ENCODE peak calls at places on chromosomes 5 and 9, in four cellular contexts. One of them, this sample, is unnamed.

GRCh38 chr9:131476777-131477345 is 25.9 kb upstream of the POMT1 start:
- DNase-seq in upper lobe of left lung: no peak
- DNase-seq in ovary: no peak
- DNase-seq in left ventricle myocardium inferior: peak; percentile 73
- DNase-seq in this sample: no peak

GRCh38 chr5:111427762-111428161 is 84.6 kb downstream of the STARD4 start:
- DNase-seq in upper lobe of left lung: no peak
- DNase-seq in ovary: no peak
- DNase-seq in left ventricle myocardium inferior: no peak
- DNase-seq in this sample: no peak

GRCh38 chr5:73908440-73908839 is 282.4 kb downstream of the ARHGEF28 start:
- DNase-seq in upper lobe of left lung: no peak
- DNase-seq in ovary: no peak
- DNase-seq in left ventricle myocardium inferior: no peak
- DNase-seq in this sample: no peak

GRCh38 chr5:4533457-4534105 is 606.5 kb upstream of the ADAMTS16 start:
- DNase-seq in upper lobe of left lung: no peak
- DNase-seq in ovary: no peak
- DNase-seq in left ventricle myocardium inferior: no peak
- DNase-seq in this sample: no peak

GRCh38 chr5:59793000-59793399 is 100.5 kb downstream of the PDE4D start:
- DNase-seq in upper lobe of left lung: no peak
- DNase-seq in ovary: no peak
- DNase-seq in left ventricle myocardium inferior: peak; percentile 50
- DNase-seq in this sample: no peak

GRCh38 chr9:79858509-79858908 is 286.7 kb downstream of the TLE4 start:
- DNase-seq in upper lobe of left lung: no peak
- DNase-seq in ovary: no peak
- DNase-seq in left ventricle myocardium inferior: no peak
- DNase-seq in this sample: no peak

GRCh38 chr5:93162201-93162654 is 418.8 kb downstream of the NR2F1-AS1 start:
- DNase-seq in upper lobe of left lung: no peak
- DNase-seq in ovary: no peak
- DNase-seq in left ventricle myocardium inferior: no peak
- DNase-seq in this sample: no peak

GRCh38 chr9:114282926-114283325 is 40.0 kb upstream of the ORM1 start:
- DNase-seq in upper lobe of left lung: no peak
- DNase-seq in ovary: peak; percentile 14
- DNase-seq in left ventricle myocardium inferior: peak; percentile 1
- DNase-seq in this sample: no peak

GRCh38 chr9:97310023-97310422 is 2.6 kb downstream of the CCDC180 start:
- DNase-seq in upper lobe of left lung: no peak
- DNase-seq in ovary: no peak
- DNase-seq in left ventricle myocardium inferior: no peak
- DNase-seq in this sample: no peak

GRCh38 chr5:6812800-6813731 is 99.8 kb downstream of the TENT4A start:
- DNase-seq in upper lobe of left lung: peak; percentile 76
- DNase-seq in ovary: peak; percentile 81
- DNase-seq in left ventricle myocardium inferior: no peak
- DNase-seq in this sample: no peak

GRCh38 chr5:141182248-141182647 is at the start of gene PCDHB16:
- DNase-seq in upper lobe of left lung: no peak
- DNase-seq in ovary: peak; percentile 37
- DNase-seq in left ventricle myocardium inferior: no peak
- DNase-seq in this sample: no peak
- TF ChIP-seq CTCF in upper lobe of left lung: peak; percentile 35
- TF ChIP-seq CTCF in ovary: peak; percentile 28
- TF ChIP-seq CTCF in left ventricle myocardium inferior: peak; percentile 54
- TF ChIP-seq CTCF in this sample: no peak

GRCh38 chr9:137163805-137164204 is 6.0 kb downstream of the LRRC26 start:
- DNase-seq in upper lobe of left lung: no peak
- DNase-seq in ovary: no peak
- DNase-seq in left ventricle myocardium inferior: no peak
- DNase-seq in this sample: no peak

GRCh38 chr9:137162505-137163100 is 7.2 kb downstream of the LRRC26 start:
- DNase-seq in upper lobe of left lung: peak; percentile 38
- DNase-seq in ovary: no peak
- DNase-seq in left ventricle myocardium inferior: no peak
- DNase-seq in this sample: no peak

GRCh38 chr9:137161558-137162483 is 8.0 kb downstream of the LRRC26 start:
- DNase-seq in upper lobe of left lung: no peak
- DNase-seq in ovary: no peak
- DNase-seq in left ventricle myocardium inferior: no peak
- DNase-seq in this sample: no peak

GRCh38 chr9:137164370-137165249 is 5.2 kb downstream of the LRRC26 start:
- DNase-seq in upper lobe of left lung: no peak
- DNase-seq in ovary: no peak
- DNase-seq in left ventricle myocardium inferior: no peak
- DNase-seq in this sample: no peak

DNA sequence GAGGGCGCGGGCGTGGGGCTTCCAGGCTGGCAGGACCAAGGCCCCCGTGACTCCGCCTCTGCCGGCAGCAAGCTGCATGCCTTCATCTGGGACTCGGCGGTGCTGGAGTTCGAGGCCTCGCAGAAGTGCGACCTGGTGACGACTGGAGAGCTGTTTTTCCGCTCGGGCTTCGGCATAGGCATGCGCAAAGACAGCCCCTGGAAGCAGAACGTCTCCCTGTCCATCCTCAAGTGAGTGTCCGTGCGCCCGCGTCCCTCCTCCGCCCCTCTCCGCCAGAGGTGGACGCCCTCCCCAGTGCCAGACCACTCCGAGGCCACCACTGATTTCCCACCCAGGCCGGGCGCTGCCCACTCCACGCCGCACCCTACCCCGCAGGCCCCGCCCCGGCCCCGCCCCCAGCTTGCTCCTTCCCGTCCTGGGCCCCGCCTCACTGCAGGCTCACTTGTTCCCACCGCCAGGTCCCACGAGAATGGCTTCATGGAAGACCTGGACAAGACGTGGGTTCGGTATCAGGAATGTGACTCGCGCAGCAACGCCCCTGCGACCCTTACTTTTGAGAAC is 6.7 kb downstream of the LRRC26 start:
- DNase-seq in upper lobe of left lung: no peak
- DNase-seq in ovary: no peak
- DNase-seq in left ventricle myocardium inferior: no peak
- DNase-seq in this sample: no peak
- TF ChIP-seq CTCF in upper lobe of left lung: no peak
- TF ChIP-seq CTCF in ovary: no peak
- TF ChIP-seq CTCF in left ventricle myocardium inferior: no peak
- TF ChIP-seq CTCF in this sample: no peak

GRCh38 chr5:55507574-55507973 is 27.2 kb downstream of the PLPP1 start:
- DNase-seq in upper lobe of left lung: no peak
- DNase-seq in ovary: no peak
- DNase-seq in left ventricle myocardium inferior: no peak
- DNase-seq in this sample: no peak
- TF ChIP-seq CTCF in upper lobe of left lung: no peak
- TF ChIP-seq CTCF in ovary: no peak
- TF ChIP-seq CTCF in left ventricle myocardium inferior: no peak
- TF ChIP-seq CTCF in this sample: no peak

DNA sequence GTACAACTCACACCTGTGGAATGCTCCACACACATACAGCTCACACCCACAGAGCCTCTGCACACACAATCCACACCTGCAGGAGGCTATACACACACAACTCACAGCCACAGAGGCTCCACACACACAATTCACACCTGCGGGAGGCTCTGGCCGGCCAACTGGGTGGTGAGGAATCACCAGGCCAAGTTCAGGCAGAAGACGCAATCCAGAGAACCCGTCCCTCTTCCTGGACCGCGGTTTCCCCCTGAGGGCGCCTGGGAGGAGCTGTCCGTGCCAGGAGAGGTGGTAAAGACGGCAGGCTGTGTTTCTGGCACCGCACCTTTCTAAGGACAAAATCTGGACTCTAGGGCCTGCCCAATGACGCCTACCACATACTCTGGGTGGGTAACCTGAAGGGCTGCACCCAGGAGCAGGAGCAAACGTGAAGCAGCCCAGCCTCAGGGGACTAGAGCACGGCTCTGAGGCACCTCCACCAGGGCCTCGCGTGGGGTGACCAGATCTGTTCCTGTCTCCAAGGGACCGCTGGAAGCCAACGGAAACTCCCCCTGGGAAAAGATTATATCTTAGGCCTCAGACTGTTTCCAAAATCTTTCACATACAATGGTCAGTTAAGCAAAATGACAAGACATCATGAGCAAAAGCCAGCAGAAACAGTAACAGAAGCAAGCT is 17.0 kb downstream of the CAMSAP1 start:
- DNase-seq in upper lobe of left lung: no peak
- DNase-seq in ovary: no peak
- DNase-seq in left ventricle myocardium inferior: no peak
- DNase-seq in this sample: no peak
- TF ChIP-seq CTCF in upper lobe of left lung: no peak
- TF ChIP-seq CTCF in ovary: no peak
- TF ChIP-seq CTCF in left ventricle myocardium inferior: no peak
- TF ChIP-seq CTCF in this sample: no peak

GRCh38 chr5:78360674-78361225 is 333 bp downstream of the SCAMP1 start:
- DNase-seq in upper lobe of left lung: peak; percentile 65
- DNase-seq in ovary: peak; percentile 38
- DNase-seq in left ventricle myocardium inferior: peak; percentile 40
- DNase-seq in this sample: peak; percentile 55
- TF ChIP-seq CTCF in upper lobe of left lung: no peak
- TF ChIP-seq CTCF in ovary: no peak
- TF ChIP-seq CTCF in left ventricle myocardium inferior: no peak
- TF ChIP-seq CTCF in this sample: no peak

DNA sequence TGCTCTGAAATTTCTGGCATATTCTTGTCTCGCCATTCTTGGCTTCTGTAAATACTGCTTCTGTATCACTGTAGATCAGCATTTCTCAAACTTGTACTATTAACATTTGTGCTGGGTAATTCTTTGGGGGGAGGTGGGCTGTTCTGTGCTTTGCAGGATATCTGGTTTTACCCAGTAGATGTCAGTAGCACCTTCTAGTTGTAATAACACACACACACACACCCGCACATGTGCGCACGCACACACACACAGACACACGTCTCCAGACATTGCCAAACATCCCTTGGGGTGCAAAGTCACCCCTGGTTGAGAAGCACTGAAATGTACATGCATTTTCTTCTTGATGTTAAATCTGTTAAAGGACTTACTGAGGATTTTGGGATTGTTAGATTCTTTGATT is 304.1 kb downstream of the MAT2B start:
- DNase-seq in upper lobe of left lung: no peak
- DNase-seq in ovary: no peak
- DNase-seq in left ventricle myocardium inferior: no peak
- DNase-seq in this sample: no peak
- TF ChIP-seq CTCF in upper lobe of left lung: no peak
- TF ChIP-seq CTCF in ovary: no peak
- TF ChIP-seq CTCF in left ventricle myocardium inferior: no peak
- TF ChIP-seq CTCF in this sample: no peak

This sample was measured in activated B cell treated with CpG ODN at 0.5 μM for 24 hours.